ENCODE peak calls at places on chromosome 6, in four cellular contexts. One of them, this sample, is unnamed.

GRCh38 chr6:27374824-27375612 is 13.5 kb upstream of the ZNF391 start:
- DNase-seq in NCI-H748 treated with DMSO at 0.1 percent for 48 hours: peak
- DNase-seq in COR-L47: peak
- DNase-seq in activated CD4-positive, alpha-beta T cell treated with anti-CD3 and anti-CD28 coated beads, Interleukin-2, amount 50 U/mL, for 24 hours: peak
- DNase-seq in this sample: no peak

GRCh38 chr6:134056046-134056445 is 3.6 kb upstream of the SLC2A12 start:
- DNase-seq in COR-L47: no peak
- DNase-seq in activated CD4-positive, alpha-beta T cell treated with anti-CD3 and anti-CD28 coated beads, Interleukin-2, amount 50 U/mL, for 24 hours: no peak
- DNase-seq in NCI-H748 treated with DMSO at 0.1 percent for 48 hours: no peak
- DNase-seq in this sample: no peak

GRCh38 chr6:100446115-100446921 is 18.4 kb downstream of the SIM1 start:
- DNase-seq in activated CD4-positive, alpha-beta T cell treated with anti-CD3 and anti-CD28 coated beads, Interleukin-2, amount 50 U/mL, for 24 hours: no peak
- DNase-seq in COR-L47: no peak
- DNase-seq in NCI-H748 treated with DMSO at 0.1 percent for 48 hours: no peak
- DNase-seq in this sample: no peak

GRCh38 chr6:168676552-168677317 is 235.8 kb downstream of the SMOC2 start:
- DNase-seq in COR-L47: no peak
- DNase-seq in activated CD4-positive, alpha-beta T cell treated with anti-CD3 and anti-CD28 coated beads, Interleukin-2, amount 50 U/mL, for 24 hours: no peak
- DNase-seq in NCI-H748 treated with DMSO at 0.1 percent for 48 hours: no peak
- DNase-seq in this sample: no peak

GRCh38 chr6:7432391-7433207 is 43.0 kb downstream of the RIOK1 start:
- DNase-seq in COR-L47: no peak
- DNase-seq in NCI-H748 treated with DMSO at 0.1 percent for 48 hours: no peak
- DNase-seq in activated CD4-positive, alpha-beta T cell treated with anti-CD3 and anti-CD28 coated beads, Interleukin-2, amount 50 U/mL, for 24 hours: no peak
- DNase-seq in this sample: no peak

GRCh38 chr6:72363844-72364740 is 257.8 kb upstream of the KCNQ5 start:
- DNase-seq in NCI-H748 treated with DMSO at 0.1 percent for 48 hours: no peak
- DNase-seq in activated CD4-positive, alpha-beta T cell treated with anti-CD3 and anti-CD28 coated beads, Interleukin-2, amount 50 U/mL, for 24 hours: no peak
- DNase-seq in COR-L47: no peak
- DNase-seq in this sample: no peak

GRCh38 chr6:135319819-135320218 is 138.7 kb downstream of the MYB start:
- DNase-seq in COR-L47: no peak
- DNase-seq in activated CD4-positive, alpha-beta T cell treated with anti-CD3 and anti-CD28 coated beads, Interleukin-2, amount 50 U/mL, for 24 hours: no peak
- DNase-seq in NCI-H748 treated with DMSO at 0.1 percent for 48 hours: no peak
- DNase-seq in this sample: no peak

GRCh38 chr6:41469951-41470340 is 76.2 kb upstream of the FOXP4 start:
- DNase-seq in NCI-H748 treated with DMSO at 0.1 percent for 48 hours: no peak
- DNase-seq in COR-L47: no peak
- DNase-seq in activated CD4-positive, alpha-beta T cell treated with anti-CD3 and anti-CD28 coated beads, Interleukin-2, amount 50 U/mL, for 24 hours: no peak
- DNase-seq in this sample: no peak

GRCh38 chr6:130756836-130757235 is 70.4 kb upstream of the SMLR1 start:
- DNase-seq in COR-L47: no peak
- DNase-seq in activated CD4-positive, alpha-beta T cell treated with anti-CD3 and anti-CD28 coated beads, Interleukin-2, amount 50 U/mL, for 24 hours: no peak
- DNase-seq in NCI-H748 treated with DMSO at 0.1 percent for 48 hours: no peak
- DNase-seq in this sample: no peak

GRCh38 chr6:105649192-105649591 is 246.3 kb upstream of the PREP start:
- DNase-seq in activated CD4-positive, alpha-beta T cell treated with anti-CD3 and anti-CD28 coated beads, Interleukin-2, amount 50 U/mL, for 24 hours: no peak
- DNase-seq in COR-L47: no peak
- DNase-seq in NCI-H748 treated with DMSO at 0.1 percent for 48 hours: no peak
- DNase-seq in this sample: no peak

GRCh38 chr6:139943391-139943790 is 568.9 kb upstream of the CITED2 start:
- DNase-seq in activated CD4-positive, alpha-beta T cell treated with anti-CD3 and anti-CD28 coated beads, Interleukin-2, amount 50 U/mL, for 24 hours: no peak
- DNase-seq in NCI-H748 treated with DMSO at 0.1 percent for 48 hours: peak
- DNase-seq in COR-L47: no peak
- DNase-seq in this sample: no peak

GRCh38 chr6:137416376-137417109 is 77.7 kb downstream of the OLIG3 start:
- DNase-seq in activated CD4-positive, alpha-beta T cell treated with anti-CD3 and anti-CD28 coated beads, Interleukin-2, amount 50 U/mL, for 24 hours: no peak
- DNase-seq in COR-L47: no peak
- DNase-seq in NCI-H748 treated with DMSO at 0.1 percent for 48 hours: no peak
- DNase-seq in this sample: no peak

GRCh38 chr6:41723936-41724637 is 11.3 kb downstream of the TFEB start:
- DNase-seq in NCI-H748 treated with DMSO at 0.1 percent for 48 hours: no peak
- DNase-seq in COR-L47: no peak
- DNase-seq in activated CD4-positive, alpha-beta T cell treated with anti-CD3 and anti-CD28 coated beads, Interleukin-2, amount 50 U/mL, for 24 hours: no peak
- DNase-seq in this sample: no peak

GRCh38 chr6:38319259-38320255 is 320.2 kb downstream of the BTBD9 start:
- DNase-seq in COR-L47: no peak
- DNase-seq in NCI-H748 treated with DMSO at 0.1 percent for 48 hours: no peak
- DNase-seq in activated CD4-positive, alpha-beta T cell treated with anti-CD3 and anti-CD28 coated beads, Interleukin-2, amount 50 U/mL, for 24 hours: no peak
- DNase-seq in this sample: no peak

GRCh38 chr6:89887452-89888137 is 6.7 kb upstream of the GJA10 start:
- DNase-seq in activated CD4-positive, alpha-beta T cell treated with anti-CD3 and anti-CD28 coated beads, Interleukin-2, amount 50 U/mL, for 24 hours: no peak
- DNase-seq in NCI-H748 treated with DMSO at 0.1 percent for 48 hours: no peak
- DNase-seq in COR-L47: no peak
- DNase-seq in this sample: no peak

GRCh38 chr6:18155864-18156396 is 708 bp downstream of the KDM1B start:
- DNase-seq in NCI-H748 treated with DMSO at 0.1 percent for 48 hours: peak
- DNase-seq in activated CD4-positive, alpha-beta T cell treated with anti-CD3 and anti-CD28 coated beads, Interleukin-2, amount 50 U/mL, for 24 hours: no peak
- DNase-seq in COR-L47: peak
- DNase-seq in this sample: peak

GRCh38 chr6:154509421-154510143 is 903 bp downstream of the CNKSR3 start:
- DNase-seq in NCI-H748 treated with DMSO at 0.1 percent for 48 hours: peak
- DNase-seq in activated CD4-positive, alpha-beta T cell treated with anti-CD3 and anti-CD28 coated beads, Interleukin-2, amount 50 U/mL, for 24 hours: peak
- DNase-seq in COR-L47: no peak
- DNase-seq in this sample: peak

GRCh38 chr6:52286798-52287432 is 2.4 kb upstream of the MCM3 start:
- DNase-seq in activated CD4-positive, alpha-beta T cell treated with anti-CD3 and anti-CD28 coated beads, Interleukin-2, amount 50 U/mL, for 24 hours: no peak
- DNase-seq in NCI-H748 treated with DMSO at 0.1 percent for 48 hours: peak
- DNase-seq in COR-L47: peak
- DNase-seq in this sample: peak

GRCh38 chr6:163285689-163286088 is 128.8 kb upstream of the QKI start:
- DNase-seq in NCI-H748 treated with DMSO at 0.1 percent for 48 hours: no peak
- DNase-seq in activated CD4-positive, alpha-beta T cell treated with anti-CD3 and anti-CD28 coated beads, Interleukin-2, amount 50 U/mL, for 24 hours: no peak
- DNase-seq in COR-L47: no peak
- DNase-seq in this sample: no peak

GRCh38 chr6:109336221-109336955 is 45.9 kb downstream of the CD164 start:
- DNase-seq in NCI-H748 treated with DMSO at 0.1 percent for 48 hours: no peak
- DNase-seq in activated CD4-positive, alpha-beta T cell treated with anti-CD3 and anti-CD28 coated beads, Interleukin-2, amount 50 U/mL, for 24 hours: no peak
- DNase-seq in COR-L47: peak
- DNase-seq in this sample: no peak